ENCODE peak calls at places on chromosomes 3 and 15, in six cellular contexts. R is GM20000; C is hippocampal formation; F is NCI-H1436; T is GM03348; L is activated CD8-positive, alpha-beta T cell treated with anti-CD3 and anti-CD28 coated beads, Interleukin-2, amount 10 ng/mL, durations not matched to agents 7 days and 5 days. J is an unnamed sample.

GRCh38 chr3:47324278-47324865 is 41.6 kb downstream of the KLHL18 start:
- DNase-seq in C (peak), L (peak), R (peak), F (peak), T (peak), J (peak)

GRCh38 chr15:97196066-97197027 is 764.2 kb upstream of the ARRDC4 start:
- DNase-seq in C (no peak), L (no peak), F (no peak), R (no peak), T (no peak), J (no peak)

GRCh38 chr3:18559323-18559972 is 134.3 kb upstream of the SATB1 start:
- DNase-seq in C (no peak), R (peak), L (peak), T (peak), F (no peak), J (no peak)

GRCh38 chr15:81199031-81199779 is 2.5 kb downstream of the IL16 start:
- DNase-seq in R (no peak), T (no peak), L (no peak), C (no peak), F (no peak), J (no peak)

GRCh38 chr3:183815951-183816475 is 9.4 kb downstream of the MAP6D1 start:
- DNase-seq in L (no peak), C (no peak), R (no peak), T (no peak), F (no peak), J (no peak)

GRCh38 chr3:112582242-112582874 is 20.5 kb downstream of the SLC35A5 start:
- DNase-seq in R (no peak), T (peak), L (peak), C (peak), F (peak), J (peak)

GRCh38 chr15:59292393-59292792 is 80.3 kb downstream of the MYO1E start:
- DNase-seq in R (no peak), L (no peak), T (no peak), F (no peak), C (peak), J (no peak)

GRCh38 chr3:114649331-114649730 is 355.5 kb downstream of the TIGIT start:
- DNase-seq in C (no peak), F (no peak), T (no peak), L (no peak), R (no peak), J (no peak)

GRCh38 chr15:75817151-75817935 is 25.9 kb upstream of the UBE2Q2 start:
- DNase-seq in L (no peak), T (no peak), F (no peak), R (no peak), C (no peak), J (no peak)

GRCh38 chr3:160701490-160701889 is 24.5 kb downstream of the ARL14 start:
- DNase-seq in C (no peak), F (no peak), T (no peak), L (no peak), R (no peak), J (no peak)

GRCh38 chr3:175200391-175200790 is 341.3 kb downstream of the NAALADL2 start:
- DNase-seq in F (no peak), L (no peak), R (no peak), T (no peak), C (no peak), J (no peak)

GRCh38 chr3:50450135-50450911 is 53.1 kb downstream of the CACNA2D2 start:
- DNase-seq in R (no peak), F (peak), L (peak), C (no peak), T (peak), J (peak)

GRCh38 chr3:71309342-71309741 is 274.2 kb downstream of the FOXP1 start:
- DNase-seq in T (peak), C (no peak), L (peak), R (no peak), F (no peak), J (no peak)

GRCh38 chr3:38601971-38602550 is 47.4 kb downstream of the SCN5A start:
- DNase-seq in L (no peak), R (no peak), F (no peak), T (no peak), C (no peak), J (no peak)

GRCh38 chr15:74141591-74141990 is 11.2 kb downstream of the ISLR2 start:
- DNase-seq in T (no peak), R (no peak), F (no peak), C (no peak), L (no peak), J (no peak)

GRCh38 chr15:43198992-43199391 is 13.8 kb downstream of the CCNDBP1 start:
- DNase-seq in C (no peak), T (no peak), F (no peak), R (no peak), L (peak), J (no peak)

GRCh38 chr3:177978948-177979347 is 557.3 kb upstream of the KCNMB2 start:
- DNase-seq in R (no peak), C (no peak), L (no peak), T (no peak), F (no peak), J (no peak)

GRCh38 chr3:66536791-66537190 is 36.0 kb upstream of the LRIG1 start:
- DNase-seq in T (no peak), C (no peak), R (no peak), L (no peak), F (no peak), J (no peak)

GRCh38 chr15:40926659-40927496 is 2.3 kb upstream of the DLL4 start:
- DNase-seq in F (no peak), L (no peak), R (no peak), C (no peak), T (no peak), J (no peak)

GRCh38 chr3:121481116-121481895 is 64.5 kb downstream of the POLQ start:
- DNase-seq in C (no peak), T (no peak), F (no peak), R (no peak), L (no peak), J (peak)

J was measured in fibroblast of gingiva.